ENCODE peak calls at places on chromosome 10, in eight cellular contexts. G is Caco-2; A is neuronal stem cell; R is upper lobe of right lung; N is aorta; V is breast epithelium; Y is astrocyte; O is effector memory CD4-positive, alpha-beta T cell. F is an unnamed sample. For H3K4me1 and H3K36me3, the result is how much of the 10 kb centered on the place peaks cover.

GRCh38 chr10:57716884-57717283 is 550.8 kb downstream of the IPMK start:
- DNase-seq in G (peak), A (no peak), R (no peak), N (no peak), V (no peak), Y (peak), O (no peak), F (no peak)

GRCh38 chr10:97762056-97762455 is 9.7 kb downstream of the SFRP5 start:
- DNase-seq in G (no peak), A (no peak), R (peak), N (peak), V (no peak), Y (no peak), O (no peak), F (no peak)

GRCh38 chr10:89207801-89208551 is 859 bp upstream of the CH25H start:
- DNase-seq in G (peak), A (peak), R (peak), N (peak), V (peak), Y (no peak), O (no peak), F (peak)

GRCh38 chr10:23478570-23478969 is 39.7 kb downstream of the OTUD1 start:
- DNase-seq in G (no peak), A (no peak), R (no peak), N (no peak), V (no peak), Y (no peak), O (no peak), F (no peak)

GRCh38 chr10:117216611-117217195 is 19.4 kb downstream of the KCNK18 start:
- DNase-seq in G (peak), A (peak), R (peak), N (peak), V (peak), Y (peak), O (peak), F (peak)

GRCh38 chr10:1602037-1602471 is 135.3 kb downstream of the ADARB2 start:
- DNase-seq in G (no peak), A (no peak), R (no peak), N (no peak), V (no peak), Y (no peak), O (no peak), F (no peak)

GRCh38 chr10:61974611-61975010 is 73.1 kb downstream of the ARID5B start:
- DNase-seq in G (no peak), A (no peak), R (no peak), N (peak), V (no peak), Y (peak), O (no peak), F (peak)

GRCh38 chr10:124563320-124563719 is 101.7 kb downstream of the LHPP start:
- DNase-seq in G (no peak), A (no peak), R (no peak), N (peak), V (no peak), Y (no peak), O (no peak), F (no peak)

GRCh38 chr10:131856441-131857094 is 44.2 kb upstream of the PPP2R2D start:
- DNase-seq in G (no peak), A (no peak), R (no peak), N (peak), V (no peak), Y (no peak), O (no peak), F (no peak)

GRCh38 chr10:110273474-110273873 is 31.2 kb downstream of the SMNDC1 start:
- DNase-seq in G (no peak), A (no peak), R (peak), N (peak), V (peak), Y (peak), O (peak), F (no peak)

GRCh38 chr10:76577455-76577854 is 1060.2 kb downstream of the KCNMA1 start:
- DNase-seq in G (no peak), A (no peak), R (no peak), N (no peak), V (no peak), Y (no peak), O (no peak), F (no peak)

GRCh38 chr10:124646483-124647352 is 97.5 kb downstream of the FAM53B start:
- DNase-seq in G (no peak), A (no peak), R (peak), N (peak), V (no peak), Y (peak), O (no peak), F (peak)

GRCh38 chr10:110387983-110388681 is 83.4 kb upstream of the SMNDC1 start:
- DNase-seq in G (no peak), A (no peak), R (no peak), N (peak), V (no peak), Y (peak), O (no peak), F (no peak)

GRCh38 chr10:69232252-69232651 is 12.1 kb downstream of the HKDC1 start:
- DNase-seq in G (peak), A (no peak), R (no peak), N (no peak), V (no peak), Y (peak), O (no peak), F (no peak)

GRCh38 chr10:27330074-27330473 is 89.5 kb upstream of the ACBD5 start:
- DNase-seq in G (no peak), A (no peak), R (no peak), N (no peak), V (no peak), Y (no peak), O (no peak), F (no peak)

GRCh38 chr10:78426181-78426580 is 392.5 kb downstream of the RPS24 start:
- DNase-seq in G (no peak), A (no peak), R (no peak), N (no peak), V (no peak), Y (no peak), O (no peak), F (no peak)

GRCh38 chr10:30425336-30426075 is 8.5 kb upstream of the MAP3K8 start:
- DNase-seq in G (no peak), A (no peak), R (no peak), N (no peak), V (no peak), Y (no peak), O (no peak), F (no peak)

GRCh38 chr10:35797187-35797586 is 155.1 kb upstream of the FZD8 start:
- DNase-seq in G (no peak), A (no peak), R (no peak), N (no peak), V (no peak), Y (peak), O (no peak), F (no peak)

GRCh38 chr10:63699785-63700184 is 178.6 kb downstream of the REEP3 start:
- DNase-seq in G (no peak), A (no peak), R (no peak), N (no peak), V (no peak), Y (peak), O (no peak), F (no peak)

GRCh38 chr10:122301811-122302115 is 30.7 kb downstream of the BTBD16 start:
- DNase-seq in G (no peak), A (no peak), R (no peak), N (no peak), V (no peak), Y (no peak), O (no peak), F (no peak)

GRCh38 chr10:16545126-16545736 is 23.6 kb upstream of the C1QL3 start:
- DNase-seq in G (peak), A (no peak), R (no peak), N (no peak), V (no peak), Y (no peak), O (no peak), F (no peak)

GRCh38 chr10:3531097-3531645 is 253.8 kb downstream of the KLF6 start:
- DNase-seq in G (no peak), A (no peak), R (no peak), N (no peak), V (no peak), Y (no peak), O (no peak), F (no peak)

GRCh38 chr10:3524086-3524960 is 260.7 kb downstream of the KLF6 start:
- DNase-seq in G (no peak), A (no peak), R (no peak), N (no peak), V (no peak), Y (no peak), O (no peak), F (peak)

GRCh38 chr10:93383562-93383981 is 98.6 kb downstream of the MYOF start:
- DNase-seq in G (no peak), A (no peak), R (no peak), N (no peak), V (no peak), Y (peak), O (no peak), F (no peak)

GRCh38 chr10:79944428-79945395 is 4.2 kb downstream of the SFTPD start:
- DNase-seq in G (no peak), A (no peak), R (no peak), N (peak), V (no peak), Y (no peak), O (no peak), F (peak)

GRCh38 chr10:73979428-73980407 is 18.2 kb upstream of the VCL start:
- DNase-seq in G (no peak), A (no peak), R (no peak), N (no peak), V (no peak), Y (no peak), O (no peak), F (no peak)

GRCh38 chr10:93458821-93459257 is 23.3 kb downstream of the MYOF start:
- DNase-seq in G (peak), A (no peak), R (peak), N (peak), V (peak), Y (peak), O (no peak), F (no peak)

GRCh38 chr10:46250898-46251856 is 35.6 kb upstream of the ANTXRL start:
- DNase-seq in G (no peak), A (no peak), R (no peak), N (no peak), V (peak), Y (no peak), O (no peak), F (peak)

GRCh38 chr10:102752934-102753664 is 9.4 kb downstream of the WBP1L start:
- DNase-seq in G (peak), A (no peak), R (no peak), N (no peak), V (no peak), Y (peak), O (no peak), F (no peak)

GRCh38 chr10:52875341-52875740 is 102.8 kb upstream of the MBL2 start:
- DNase-seq in G (no peak), A (no peak), R (no peak), N (no peak), V (no peak), Y (no peak), O (no peak), F (no peak)

GRCh38 chr10:118633801-118634200 is 38.4 kb upstream of the PRLHR start:
- DNase-seq in G (no peak), A (no peak), R (no peak), N (no peak), V (no peak), Y (no peak), O (no peak), F (no peak)

GRCh38 chr10:4345842-4346241 is 480.2 kb upstream of the AKR1E2 start:
- DNase-seq in G (no peak), A (no peak), R (no peak), N (no peak), V (no peak), Y (no peak), O (no peak), F (no peak)

GRCh38 chr10:88379575-88379974 is 203.5 kb downstream of the RNLS start:
- DNase-seq in G (no peak), A (no peak), R (no peak), N (no peak), V (no peak), Y (peak), O (no peak), F (peak)

GRCh38 chr10:78520737-78521430 is 487.2 kb downstream of the RPS24 start:
- DNase-seq in G (peak), A (no peak), R (no peak), N (no peak), V (no peak), Y (peak), O (no peak), F (peak)

DNA sequence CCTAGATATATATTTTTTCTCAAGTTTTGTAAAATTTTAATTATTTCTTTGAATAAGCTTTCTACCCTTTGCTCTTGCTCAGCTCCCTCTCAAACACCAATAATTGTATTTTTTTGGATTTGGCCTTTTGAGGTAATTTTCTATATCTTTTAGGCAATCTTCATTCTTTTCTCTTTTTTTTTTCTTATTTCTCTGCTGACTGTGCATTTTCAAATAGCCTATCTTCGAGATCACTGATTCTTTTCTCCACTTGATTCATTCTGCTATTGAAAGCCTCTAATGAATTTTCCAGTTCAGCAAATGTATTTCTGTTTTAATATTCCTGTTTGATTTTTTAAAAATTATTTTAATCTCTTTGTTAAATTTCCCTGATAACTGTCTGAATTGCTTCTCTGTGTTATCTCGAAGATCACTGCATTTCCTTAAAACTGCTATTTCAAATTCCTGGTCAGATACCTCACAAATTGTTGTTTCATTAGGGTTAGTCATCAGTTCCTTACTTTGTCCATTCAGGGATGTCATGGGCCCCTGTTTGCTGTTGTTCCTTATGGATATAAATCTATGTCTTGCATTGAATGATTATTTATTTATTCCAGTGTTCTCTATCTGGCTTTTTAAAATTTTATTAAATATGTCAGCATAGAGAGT is 100.1 kb upstream of the UNC5B start:
- DNase-seq in G (no peak), A (no peak), R (no peak), N (no peak), V (no peak), Y (no peak), O (no peak), F (no peak)
- H3K4me1 ChIP-seq in G (under half), A (under half), R (under half), N (under half), V (under half), Y (under half), O (under half), F (under half)

GRCh38 chr10:24528960-24529359 is 194.7 kb downstream of the ARHGAP21 start:
- DNase-seq in G (no peak), A (no peak), R (no peak), N (no peak), V (no peak), Y (no peak), O (no peak), F (no peak)
- H3K36me3 ChIP-seq in G (under half), A (under half), R (under half), N (under half), V (under half), Y (under half), O (under half), F (under half)

GRCh38 chr10:68101066-68101465 is 8.2 kb upstream of the MYPN start:
- DNase-seq in G (no peak), A (no peak), R (no peak), N (no peak), V (no peak), Y (no peak), O (no peak), F (no peak)

GRCh38 chr10:68095176-68095575 is 14.1 kb upstream of the MYPN start:
- DNase-seq in G (no peak), A (no peak), R (no peak), N (no peak), V (no peak), Y (peak), O (no peak), F (no peak)

GRCh38 chr10:68099736-68100135 is 9.6 kb upstream of the MYPN start:
- DNase-seq in G (no peak), A (no peak), R (no peak), N (no peak), V (no peak), Y (peak), O (no peak), F (no peak)

DNA sequence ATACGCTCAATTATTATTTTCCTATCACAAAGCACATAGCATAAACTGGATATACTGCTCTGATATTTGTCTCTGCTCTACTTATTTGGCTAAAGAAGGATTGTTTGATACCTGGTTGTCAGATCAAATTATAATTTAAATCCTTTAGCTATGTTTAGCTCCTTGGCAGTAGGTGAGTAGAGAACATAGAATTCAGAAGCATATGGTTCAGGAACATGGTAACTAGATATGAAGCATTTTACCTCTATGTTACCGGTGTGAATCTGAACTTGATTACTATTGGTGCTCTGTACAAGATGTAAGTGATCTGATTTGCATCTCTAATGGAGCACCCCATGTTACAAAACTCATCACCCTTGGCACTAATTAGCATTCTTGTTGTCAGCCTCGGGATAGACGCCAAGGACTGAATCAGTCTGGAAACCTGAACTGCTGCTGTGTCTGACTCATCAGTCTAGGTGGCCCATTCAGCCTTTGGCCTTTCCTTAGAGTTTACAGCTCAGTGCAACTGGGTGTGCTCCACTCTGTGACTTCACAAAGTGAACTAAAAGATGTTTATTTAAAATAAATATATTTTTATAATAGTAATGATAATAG is 12.3 kb upstream of the MYPN start:
- DNase-seq in G (peak), A (no peak), R (no peak), N (no peak), V (peak), Y (peak), O (no peak), F (peak)
- H3K4me1 ChIP-seq in G (under half), A (under half), R (under half), N (under half), V (under half), Y (under half), O (under half), F (under half)

GRCh38 chr10:5910323-5911100 is 20.5 kb downstream of the FBH1 start:
- DNase-seq in G (no peak), A (no peak), R (no peak), N (no peak), V (no peak), Y (no peak), O (no peak), F (no peak)
- H3K36me3 ChIP-seq in G (under half), A (half or more), R (half or more), N (under half), V (under half), Y (half or more), O (half or more), F (under half)

F was measured in colonic mucosa.